ENCODE peak calls at places on chromosomes 1 and 21, in six cellular contexts. One of them, this sample, is unnamed.

GRCh38 chr1:45403298-45404079 is 63.2 kb upstream of the MUTYH start:
- DNase-seq in fibroblast of pulmonary artery: no peak
- DNase-seq in ascending aorta: no peak
- DNase-seq in heart right ventricle: no peak
- DNase-seq in colonic mucosa: no peak
- DNase-seq in nephron progenitor cell: no peak
- DNase-seq in this sample: no peak

GRCh38 chr21:43206231-43207042 is 37.6 kb downstream of the CRYAA start:
- DNase-seq in fibroblast of pulmonary artery: no peak
- DNase-seq in ascending aorta: peak; percentile 48
- DNase-seq in heart right ventricle: no peak
- DNase-seq in colonic mucosa: peak; percentile 12
- DNase-seq in nephron progenitor cell: no peak
- DNase-seq in this sample: no peak

GRCh38 chr1:94942171-94943128 is 15.5 kb upstream of the CNN3 start:
- DNase-seq in fibroblast of pulmonary artery: no peak
- DNase-seq in ascending aorta: no peak
- DNase-seq in heart right ventricle: no peak
- DNase-seq in colonic mucosa: no peak
- DNase-seq in nephron progenitor cell: no peak
- DNase-seq in this sample: no peak

GRCh38 chr1:20602851-20603450 is 14.1 kb downstream of the CDA start:
- DNase-seq in fibroblast of pulmonary artery: no peak
- DNase-seq in ascending aorta: no peak
- DNase-seq in heart right ventricle: no peak
- DNase-seq in colonic mucosa: no peak
- DNase-seq in nephron progenitor cell: no peak
- DNase-seq in this sample: no peak

GRCh38 chr1:47942238-47942629 is 55.0 kb downstream of the TRABD2B start:
- DNase-seq in fibroblast of pulmonary artery: no peak
- DNase-seq in ascending aorta: no peak
- DNase-seq in heart right ventricle: no peak
- DNase-seq in colonic mucosa: no peak
- DNase-seq in nephron progenitor cell: no peak
- DNase-seq in this sample: no peak

GRCh38 chr1:9211291-9211811 is 23.2 kb upstream of the H6PD start:
- DNase-seq in fibroblast of pulmonary artery: peak; percentile 54
- DNase-seq in ascending aorta: no peak
- DNase-seq in heart right ventricle: no peak
- DNase-seq in colonic mucosa: no peak
- DNase-seq in nephron progenitor cell: no peak
- DNase-seq in this sample: no peak

GRCh38 chr1:221308534-221309511 is 429.6 kb downstream of the HLX start:
- DNase-seq in fibroblast of pulmonary artery: no peak
- DNase-seq in ascending aorta: no peak
- DNase-seq in heart right ventricle: no peak
- DNase-seq in colonic mucosa: no peak
- DNase-seq in nephron progenitor cell: no peak
- DNase-seq in this sample: no peak

GRCh38 chr1:41681331-41682136 is 197.1 kb upstream of the EDN2 start:
- DNase-seq in fibroblast of pulmonary artery: no peak
- DNase-seq in ascending aorta: no peak
- DNase-seq in heart right ventricle: peak; percentile 26
- DNase-seq in colonic mucosa: no peak
- DNase-seq in nephron progenitor cell: no peak
- DNase-seq in this sample: no peak

GRCh38 chr1:167456926-167457325 is 61.4 kb downstream of the CD247 start:
- DNase-seq in fibroblast of pulmonary artery: no peak
- DNase-seq in ascending aorta: no peak
- DNase-seq in heart right ventricle: no peak
- DNase-seq in colonic mucosa: no peak
- DNase-seq in nephron progenitor cell: no peak
- DNase-seq in this sample: no peak

GRCh38 chr1:59879556-59879955 is 47.0 kb downstream of the CYP2J2 start:
- DNase-seq in fibroblast of pulmonary artery: peak; percentile 90
- DNase-seq in ascending aorta: no peak
- DNase-seq in heart right ventricle: peak; percentile 34
- DNase-seq in colonic mucosa: peak; percentile 91
- DNase-seq in nephron progenitor cell: peak; percentile 63
- DNase-seq in this sample: peak; percentile 81

GRCh38 chr1:162074548-162074947 is 5.1 kb downstream of the NOS1AP start:
- DNase-seq in fibroblast of pulmonary artery: no peak
- DNase-seq in ascending aorta: no peak
- DNase-seq in heart right ventricle: no peak
- DNase-seq in colonic mucosa: no peak
- DNase-seq in nephron progenitor cell: no peak
- DNase-seq in this sample: no peak

GRCh38 chr1:77413541-77414335 is 131.9 kb downstream of the AK5 start:
- DNase-seq in fibroblast of pulmonary artery: no peak
- DNase-seq in ascending aorta: no peak
- DNase-seq in heart right ventricle: no peak
- DNase-seq in colonic mucosa: no peak
- DNase-seq in nephron progenitor cell: no peak
- DNase-seq in this sample: no peak
- TF ChIP-seq CTCF in fibroblast of pulmonary artery: no peak
- TF ChIP-seq CTCF in ascending aorta: no peak
- TF ChIP-seq CTCF in heart right ventricle: no peak
- TF ChIP-seq CTCF in colonic mucosa: no peak
- TF ChIP-seq CTCF in nephron progenitor cell: no peak
- TF ChIP-seq CTCF in this sample: no peak

GRCh38 chr1:209545423-209545822 is 38.1 kb upstream of the CAMK1G start:
- DNase-seq in fibroblast of pulmonary artery: no peak
- DNase-seq in ascending aorta: no peak
- DNase-seq in heart right ventricle: no peak
- DNase-seq in colonic mucosa: no peak
- DNase-seq in nephron progenitor cell: no peak
- DNase-seq in this sample: no peak
- TF ChIP-seq CTCF in fibroblast of pulmonary artery: no peak
- TF ChIP-seq CTCF in ascending aorta: no peak
- TF ChIP-seq CTCF in heart right ventricle: no peak
- TF ChIP-seq CTCF in colonic mucosa: no peak
- TF ChIP-seq CTCF in nephron progenitor cell: no peak
- TF ChIP-seq CTCF in this sample: no peak

GRCh38 chr1:2102753-2103152 is 52.5 kb downstream of the PRKCZ start:
- DNase-seq in fibroblast of pulmonary artery: no peak
- DNase-seq in ascending aorta: no peak
- DNase-seq in heart right ventricle: no peak
- DNase-seq in colonic mucosa: no peak
- DNase-seq in nephron progenitor cell: no peak
- DNase-seq in this sample: no peak

GRCh38 chr1:2104621-2105427 is 54.6 kb downstream of the PRKCZ start:
- DNase-seq in fibroblast of pulmonary artery: no peak
- DNase-seq in ascending aorta: no peak
- DNase-seq in heart right ventricle: peak; percentile 10
- DNase-seq in colonic mucosa: no peak
- DNase-seq in nephron progenitor cell: peak; percentile 56
- DNase-seq in this sample: no peak

GRCh38 chr1:2103266-2103900 is 53.2 kb downstream of the PRKCZ start:
- DNase-seq in fibroblast of pulmonary artery: no peak
- DNase-seq in ascending aorta: no peak
- DNase-seq in heart right ventricle: peak; percentile 1
- DNase-seq in colonic mucosa: no peak
- DNase-seq in nephron progenitor cell: no peak
- DNase-seq in this sample: no peak

GRCh38 chr1:2105781-2106524 is 55.7 kb downstream of the PRKCZ start:
- DNase-seq in fibroblast of pulmonary artery: no peak
- DNase-seq in ascending aorta: no peak
- DNase-seq in heart right ventricle: peak; percentile 1
- DNase-seq in colonic mucosa: no peak
- DNase-seq in nephron progenitor cell: no peak
- DNase-seq in this sample: no peak

GRCh38 chr1:2103901-2104590 is 53.8 kb downstream of the PRKCZ start:
- DNase-seq in fibroblast of pulmonary artery: no peak
- DNase-seq in ascending aorta: no peak
- DNase-seq in heart right ventricle: peak; percentile 4
- DNase-seq in colonic mucosa: no peak
- DNase-seq in nephron progenitor cell: no peak
- DNase-seq in this sample: no peak
- TF ChIP-seq CTCF in fibroblast of pulmonary artery: no peak
- TF ChIP-seq CTCF in ascending aorta: no peak
- TF ChIP-seq CTCF in heart right ventricle: no peak
- TF ChIP-seq CTCF in colonic mucosa: no peak
- TF ChIP-seq CTCF in nephron progenitor cell: no peak
- TF ChIP-seq CTCF in this sample: no peak

DNA sequence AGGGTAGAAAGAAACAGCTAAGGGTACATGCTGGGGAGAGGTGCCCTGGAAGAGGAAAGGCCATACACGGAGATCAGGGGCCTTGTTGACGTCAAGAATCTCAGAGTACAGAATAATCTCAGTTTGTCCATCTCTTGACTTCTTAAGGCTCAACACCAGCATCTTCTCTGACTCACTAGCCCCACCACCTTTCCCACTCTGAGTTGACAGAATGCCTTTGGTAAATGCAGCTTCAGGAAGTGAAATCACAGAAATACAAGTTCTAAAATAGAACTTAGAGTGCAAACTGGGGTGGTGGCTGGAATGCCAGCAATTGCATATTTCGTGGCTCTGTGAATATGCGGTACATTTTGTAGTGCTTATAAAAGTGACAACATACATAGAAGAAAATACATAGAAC is 1.6 kb downstream of the COG2 start:
- DNase-seq in fibroblast of pulmonary artery: peak; percentile 38
- DNase-seq in ascending aorta: no peak
- DNase-seq in heart right ventricle: no peak
- DNase-seq in colonic mucosa: no peak
- DNase-seq in nephron progenitor cell: no peak
- DNase-seq in this sample: no peak
- TF ChIP-seq CTCF in fibroblast of pulmonary artery: no peak
- TF ChIP-seq CTCF in ascending aorta: no peak
- TF ChIP-seq CTCF in heart right ventricle: no peak
- TF ChIP-seq CTCF in colonic mucosa: no peak
- TF ChIP-seq CTCF in nephron progenitor cell: no peak
- TF ChIP-seq CTCF in this sample: no peak

GRCh38 chr1:56758135-56758534 is 61.1 kb downstream of the FYB2 start:
- DNase-seq in fibroblast of pulmonary artery: no peak
- DNase-seq in ascending aorta: no peak
- DNase-seq in heart right ventricle: peak; percentile 14
- DNase-seq in colonic mucosa: peak; percentile 25
- DNase-seq in nephron progenitor cell: peak; percentile 4
- DNase-seq in this sample: peak; percentile 9
- TF ChIP-seq CTCF in fibroblast of pulmonary artery: no peak
- TF ChIP-seq CTCF in ascending aorta: no peak
- TF ChIP-seq CTCF in heart right ventricle: peak; percentile 27
- TF ChIP-seq CTCF in colonic mucosa: no peak
- TF ChIP-seq CTCF in nephron progenitor cell: no peak
- TF ChIP-seq CTCF in this sample: no peak

This sample was measured in endothelial cell.